ENCODE peak calls at places on chromosome 9, in ten cellular contexts. G, W, Q, J, A, B, N, U, Y and T are unnamed samples.

GRCh38 chr9:134811673-134812668 is 68.6 kb upstream of the FCN2 start:
- DNase-seq in Y (peak), B (peak), W (no peak), Q (peak), N (no peak), G (no peak), J (no peak), A (no peak), U (no peak), T (no peak)

GRCh38 chr9:77417570-77417969 is 230.6 kb downstream of the GNA14 start:
- DNase-seq in J (no peak), G (no peak), B (peak), Y (peak), N (no peak), A (no peak), Q (no peak), U (no peak), W (no peak), T (peak)

GRCh38 chr9:137182836-137183235 is 5.5 kb downstream of the ANAPC2 start:
- DNase-seq in U (no peak), Y (no peak), N (no peak), G (no peak), B (no peak), A (no peak), Q (no peak), W (no peak), J (no peak), T (no peak)

GRCh38 chr9:72554221-72554641 is 32.8 kb downstream of the TMC1 start:
- DNase-seq in U (no peak), B (peak), Y (peak), Q (no peak), G (no peak), W (peak), N (no peak), A (no peak), J (no peak), T (peak)

GRCh38 chr9:75858497-75859092 is 31.9 kb upstream of the PCSK5 start:
- DNase-seq in Y (no peak), Q (no peak), J (no peak), U (no peak), G (no peak), B (no peak), W (no peak), A (no peak), N (no peak), T (no peak)

GRCh38 chr9:95413793-95414192 is 96.3 kb upstream of the FANCC start:
- DNase-seq in G (no peak), B (no peak), Y (no peak), W (no peak), J (no peak), A (no peak), N (no peak), Q (no peak), U (no peak), T (no peak)

GRCh38 chr9:38404314-38404713 is 11.8 kb downstream of the ALDH1B1 start:
- DNase-seq in Y (no peak), G (no peak), W (no peak), U (no peak), Q (no peak), J (no peak), N (no peak), A (no peak), B (no peak), T (no peak)

GRCh38 chr9:90894956-90895687 is 93.5 kb downstream of the SYK start:
- DNase-seq in B (no peak), Y (no peak), U (no peak), G (no peak), A (no peak), J (no peak), W (peak), Q (peak), N (no peak), T (peak)

GRCh38 chr9:113187935-113188595 is 33.0 kb downstream of the FKBP15 start:
- DNase-seq in A (no peak), Y (peak), W (peak), J (no peak), U (no peak), Q (no peak), B (peak), G (no peak), N (no peak), T (peak)

GRCh38 chr9:91426123-91426745 is 2.6 kb upstream of the NFIL3 start:
- DNase-seq in Q (no peak), J (no peak), Y (peak), A (no peak), G (no peak), B (peak), U (peak), N (no peak), W (peak), T (peak)

GRCh38 chr9:137276757-137277328 is 683 bp upstream of the TOR4A start:
- DNase-seq in B (peak), Q (peak), Y (peak), G (no peak), U (peak), N (no peak), J (no peak), W (no peak), A (no peak), T (no peak)